ENCODE peak calls at places on chromosome 9, in six cellular contexts. J is H1, A is A549, P is HepG2, H is K562, I is GM12878. Q is an unnamed sample.

GRCh38 chr9:117180896-117181456 is 233.9 kb downstream of the ASTN2 start:
- DNase-seq in J (no peak), A (no peak), P (no peak), H (no peak), I (no peak), Q (no peak)

GRCh38 chr9:118652935-118653334 is 716.3 kb downstream of the BRINP1 start:
- DNase-seq in J (no peak), A (no peak), P (no peak), H (no peak), I (no peak), Q (no peak)

GRCh38 chr9:75027187-75028107 is 646 bp downstream of the CARNMT1 start:
- DNase-seq in J (peak), A (peak), P (peak), H (peak), I (no peak), Q (peak)

GRCh38 chr9:124420991-124421543 is 5.8 kb upstream of the PSMB7 start:
- DNase-seq in J (no peak), A (peak), P (no peak), H (no peak), I (no peak), Q (peak)

GRCh38 chr9:33132249-33132772 is 34.8 kb downstream of the B4GALT1 start:
- DNase-seq in J (no peak), A (peak), P (no peak), H (no peak), I (no peak), Q (peak)

GRCh38 chr9:97602430-97602829 is 30.7 kb downstream of the TSTD2 start:
- DNase-seq in J (no peak), A (no peak), P (no peak), H (no peak), I (no peak), Q (no peak)

GRCh38 chr9:35935755-35936509 is 22.0 kb downstream of the OR2S2 start:
- DNase-seq in J (no peak), A (no peak), P (no peak), H (no peak), I (no peak), Q (peak)

GRCh38 chr9:99491408-99492259 is 269.6 kb downstream of the SEC61B start:
- DNase-seq in J (no peak), A (no peak), P (no peak), H (no peak), I (peak), Q (peak)

GRCh38 chr9:86263876-86264275 is 4.4 kb upstream of the C9orf153 start:
- DNase-seq in J (no peak), A (no peak), P (no peak), H (no peak), I (no peak), Q (peak)

GRCh38 chr9:124386201-124386600 is 29.0 kb downstream of the PSMB7 start:
- DNase-seq in J (no peak), A (no peak), P (peak), H (no peak), I (no peak), Q (peak)

GRCh38 chr9:82202808-82203207 is 214.2 kb downstream of the SPATA31D1 start:
- DNase-seq in J (no peak), A (no peak), P (no peak), H (no peak), I (no peak), Q (peak)

GRCh38 chr9:97052735-97053134 is 13.8 kb upstream of the CTSV start:
- DNase-seq in J (no peak), A (no peak), P (no peak), H (no peak), I (no peak), Q (no peak)

GRCh38 chr9:89448381-89448780 is 49.5 kb downstream of the SEMA4D start:
- DNase-seq in J (no peak), A (no peak), P (no peak), H (no peak), I (no peak), Q (no peak)

DNA sequence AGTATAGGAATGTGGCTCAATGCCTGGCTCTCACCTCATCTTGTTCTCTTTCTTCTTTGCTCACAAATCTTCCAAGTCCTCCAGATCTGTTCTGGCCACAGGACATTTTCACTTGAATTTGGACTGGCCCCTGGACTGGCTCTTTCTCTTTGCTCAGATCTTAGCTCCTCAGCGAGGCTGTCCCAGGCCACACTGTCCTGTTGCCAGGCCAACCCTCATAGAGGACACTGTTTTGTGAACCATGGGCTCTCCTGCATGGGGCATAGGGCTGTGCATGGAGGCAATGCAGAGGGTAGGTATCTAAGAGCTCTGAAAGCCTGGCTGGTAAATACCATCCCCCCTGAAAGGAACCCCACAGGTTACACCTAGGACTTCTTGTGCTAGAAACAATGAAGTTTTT is 13.5 kb upstream of the SLC28A3 start:
- DNase-seq in J (no peak), A (no peak), P (no peak), H (no peak), I (no peak), Q (no peak)
- TF ChIP-seq USF2 in J (no peak), A (no peak), P (no peak), H (no peak), I (no peak), Q (no peak)

GRCh38 chr9:13377286-13377925 is 97.9 kb upstream of the MPDZ start:
- DNase-seq in J (no peak), A (no peak), P (no peak), H (no peak), I (no peak), Q (no peak)
- TF ChIP-seq CEBPB in J (no peak), A (no peak), P (no peak), H (no peak), I (no peak), Q (no peak)

GRCh38 chr9:133976888-133977287 is 15.2 kb downstream of the VAV2 start:
- DNase-seq in J (no peak), A (no peak), P (no peak), H (no peak), I (no peak), Q (no peak)

GRCh38 chr9:133977421-133978201 is 14.5 kb downstream of the VAV2 start:
- DNase-seq in J (no peak), A (no peak), P (no peak), H (no peak), I (no peak), Q (no peak)

GRCh38 chr9:133979921-133980863 is 11.9 kb downstream of the VAV2 start:
- DNase-seq in J (no peak), A (no peak), P (no peak), H (no peak), I (no peak), Q (no peak)

GRCh38 chr9:133979124-133979920 is 12.8 kb downstream of the VAV2 start:
- DNase-seq in J (no peak), A (no peak), P (peak), H (no peak), I (no peak), Q (peak)

GRCh38 chr9:133978226-133979123 is 13.6 kb downstream of the VAV2 start:
- DNase-seq in J (no peak), A (no peak), P (peak), H (no peak), I (no peak), Q (no peak)
- TF ChIP-seq USF2 in J (no peak), A (no peak), P (no peak), H (no peak), I (no peak), Q (no peak)

GRCh38 chr9:90909225-90909624 is 107.6 kb downstream of the SYK start:
- DNase-seq in J (no peak), A (no peak), P (no peak), H (no peak), I (no peak), Q (no peak)
- TF ChIP-seq CEBPB in J (no peak), A (no peak), P (no peak), H (no peak), I (no peak), Q (no peak)

DNA sequence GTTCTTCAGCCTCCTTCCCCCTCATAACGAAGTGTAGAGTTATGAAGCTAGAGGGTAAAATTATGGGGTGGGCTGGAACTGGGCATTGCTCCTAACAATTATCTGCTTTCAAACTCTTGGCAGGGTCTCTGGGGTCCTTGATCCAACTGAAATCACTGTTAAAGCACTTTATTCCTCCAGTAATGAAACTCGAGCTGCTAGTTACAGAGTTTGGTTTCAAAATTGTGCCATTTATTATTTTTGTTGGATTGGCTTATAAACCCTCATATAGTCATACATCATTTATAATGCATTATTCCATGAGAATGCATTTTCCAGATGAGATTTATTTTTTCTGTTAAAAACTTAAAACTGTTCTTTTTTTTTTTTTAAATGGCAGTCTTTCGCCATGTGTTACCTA is 158.5 kb downstream of the RGS3 start:
- DNase-seq in J (no peak), A (no peak), P (no peak), H (no peak), I (no peak), Q (no peak)
- TF ChIP-seq USF2 in J (no peak), A (no peak), P (no peak), H (no peak), I (no peak), Q (no peak)

GRCh38 chr9:87687207-87687606 is 38.7 kb upstream of the CTSL start:
- DNase-seq in J (no peak), A (no peak), P (no peak), H (no peak), I (no peak), Q (no peak)

GRCh38 chr9:87686520-87687090 is 39.3 kb upstream of the CTSL start:
- DNase-seq in J (no peak), A (no peak), P (no peak), H (no peak), I (no peak), Q (no peak)

GRCh38 chr9:87684627-87685204 is 41.2 kb upstream of the CTSL start:
- DNase-seq in J (no peak), A (peak), P (peak), H (peak), I (no peak), Q (peak)

GRCh38 chr9:87685431-87685830 is 40.5 kb upstream of the CTSL start:
- DNase-seq in J (no peak), A (no peak), P (no peak), H (no peak), I (no peak), Q (peak)

DNA sequence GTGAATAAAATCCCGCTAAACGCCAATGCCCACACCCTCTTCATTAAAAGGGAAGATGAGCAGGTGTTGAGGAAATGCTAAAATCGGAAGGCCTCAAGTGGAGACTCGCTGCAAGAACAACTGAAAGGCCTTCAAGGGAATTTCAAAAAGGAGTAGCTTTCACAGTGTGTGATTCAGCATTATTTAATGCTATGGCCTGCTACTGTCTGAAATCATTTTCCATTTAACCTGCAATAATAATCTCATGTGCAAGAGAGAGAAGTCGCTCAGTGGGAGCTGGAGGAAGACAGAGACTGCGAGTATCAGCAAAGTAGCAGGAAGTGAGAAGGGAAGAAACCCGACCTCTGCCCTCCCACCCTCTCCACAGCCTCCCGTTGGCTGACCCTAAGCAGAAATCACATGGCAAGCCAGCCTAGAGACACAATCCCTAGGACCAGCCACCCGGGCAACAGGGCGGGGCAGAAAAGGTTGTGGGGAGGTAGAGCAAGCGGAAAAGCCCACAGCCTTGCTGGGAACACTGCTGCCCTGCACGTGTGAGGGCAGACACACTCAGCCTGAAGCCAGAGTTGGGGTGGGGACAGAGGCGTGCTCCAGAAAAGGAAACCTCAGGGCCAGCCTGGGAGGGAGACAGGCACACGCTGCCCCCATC is 39.9 kb upstream of the CTSL start:
- DNase-seq in J (no peak), A (no peak), P (no peak), H (peak), I (no peak), Q (peak)
- TF ChIP-seq CEBPB in J (no peak), A (no peak), P (no peak), H (no peak), I (no peak), Q (no peak)

GRCh38 chr9:137678202-137678601 is 59.4 kb downstream of the EHMT1 start:
- DNase-seq in J (no peak), A (no peak), P (no peak), H (no peak), I (no peak), Q (no peak)

GRCh38 chr9:137682431-137682991 is 63.7 kb downstream of the EHMT1 start:
- DNase-seq in J (no peak), A (no peak), P (no peak), H (no peak), I (no peak), Q (no peak)

GRCh38 chr9:137679249-137679648 is 60.4 kb downstream of the EHMT1 start:
- DNase-seq in J (peak), A (no peak), P (no peak), H (no peak), I (peak), Q (no peak)

GRCh38 chr9:137679695-137680305 is 61.0 kb downstream of the EHMT1 start:
- DNase-seq in J (no peak), A (no peak), P (no peak), H (no peak), I (no peak), Q (no peak)

GRCh38 chr9:137680445-137681358 is 61.9 kb downstream of the EHMT1 start:
- DNase-seq in J (no peak), A (no peak), P (no peak), H (peak), I (no peak), Q (no peak)
- TF ChIP-seq USF2 in J (no peak), A (no peak), P (no peak), H (no peak), I (no peak), Q (no peak)

Q was measured in IMR-90.